ENCODE peak calls at places on chromosomes 7 and 10, in seven cellular contexts. X is psoas muscle, A is ascending aorta, T is AG04450, S is epithelial cell of proximal tubule, G is SK-N-SH, Q is activated B cell treated with CpG ODN at 0.5 μM for 24 hours. I is an unnamed sample.

GRCh38 chr10:16856567-16856966 is 39.3 kb upstream of the RSU1 start:
- DNase-seq in G (peak), A (no peak), T (no peak), X (no peak), Q (no peak), S (no peak), I (no peak)

GRCh38 chr7:131105803-131106680 is 221.6 kb upstream of the MKLN1 start:
- DNase-seq in Q (peak), A (peak), X (peak), T (no peak), S (no peak), G (peak), I (peak)

GRCh38 chr10:25078659-25079429 is 62.4 kb downstream of the THNSL1 start:
- DNase-seq in A (no peak), S (no peak), Q (no peak), T (no peak), X (no peak), G (no peak), I (no peak)

GRCh38 chr7:102451371-102452054 is 13.2 kb downstream of the ALKBH4 start:
- DNase-seq in S (no peak), A (no peak), T (no peak), X (no peak), G (peak), Q (no peak), I (no peak)

GRCh38 chr7:42549866-42550485 is 313.0 kb upstream of the GLI3 start:
- DNase-seq in X (no peak), S (no peak), G (no peak), Q (no peak), T (no peak), A (no peak), I (no peak)

GRCh38 chr7:39750253-39750994 is 127.1 kb downstream of the RALA start:
- DNase-seq in X (no peak), T (no peak), S (no peak), G (no peak), A (no peak), Q (no peak), I (no peak)

GRCh38 chr7:129427646-129428045 is 6.6 kb upstream of the STRIP2 start:
- DNase-seq in X (no peak), T (no peak), A (no peak), S (no peak), Q (no peak), G (no peak), I (no peak)

GRCh38 chr10:79314761-79315601 is 32.3 kb upstream of the PPIF start:
- DNase-seq in G (no peak), X (no peak), A (no peak), Q (no peak), T (no peak), S (no peak), I (no peak)

GRCh38 chr7:7108931-7109330 is 73.4 kb upstream of the C1GALT1 start:
- DNase-seq in A (no peak), S (no peak), X (no peak), T (no peak), G (no peak), Q (no peak), I (no peak)

GRCh38 chr7:30760514-30761213 is 8.7 kb downstream of the INMT start:
- DNase-seq in A (peak), Q (no peak), G (no peak), S (no peak), T (no peak), X (no peak), I (no peak)

GRCh38 chr7:129341212-129341611 is 93.0 kb upstream of the STRIP2 start:
- DNase-seq in S (no peak), T (no peak), A (no peak), G (no peak), Q (no peak), X (no peak), I (no peak)

GRCh38 chr10:86706401-86706841 is 38.1 kb downstream of the LDB3 start:
- DNase-seq in X (no peak), A (no peak), Q (no peak), G (no peak), T (no peak), S (no peak), I (no peak)

GRCh38 chr7:106128846-106129245 is 16.7 kb upstream of the SYPL1 start:
- DNase-seq in X (no peak), S (no peak), A (no peak), G (no peak), T (no peak), Q (no peak), I (no peak)
- TF ChIP-seq CTCF in X (no peak), S (no peak), A (no peak), G (no peak), T (no peak), Q (no peak), I (no peak)

DNA sequence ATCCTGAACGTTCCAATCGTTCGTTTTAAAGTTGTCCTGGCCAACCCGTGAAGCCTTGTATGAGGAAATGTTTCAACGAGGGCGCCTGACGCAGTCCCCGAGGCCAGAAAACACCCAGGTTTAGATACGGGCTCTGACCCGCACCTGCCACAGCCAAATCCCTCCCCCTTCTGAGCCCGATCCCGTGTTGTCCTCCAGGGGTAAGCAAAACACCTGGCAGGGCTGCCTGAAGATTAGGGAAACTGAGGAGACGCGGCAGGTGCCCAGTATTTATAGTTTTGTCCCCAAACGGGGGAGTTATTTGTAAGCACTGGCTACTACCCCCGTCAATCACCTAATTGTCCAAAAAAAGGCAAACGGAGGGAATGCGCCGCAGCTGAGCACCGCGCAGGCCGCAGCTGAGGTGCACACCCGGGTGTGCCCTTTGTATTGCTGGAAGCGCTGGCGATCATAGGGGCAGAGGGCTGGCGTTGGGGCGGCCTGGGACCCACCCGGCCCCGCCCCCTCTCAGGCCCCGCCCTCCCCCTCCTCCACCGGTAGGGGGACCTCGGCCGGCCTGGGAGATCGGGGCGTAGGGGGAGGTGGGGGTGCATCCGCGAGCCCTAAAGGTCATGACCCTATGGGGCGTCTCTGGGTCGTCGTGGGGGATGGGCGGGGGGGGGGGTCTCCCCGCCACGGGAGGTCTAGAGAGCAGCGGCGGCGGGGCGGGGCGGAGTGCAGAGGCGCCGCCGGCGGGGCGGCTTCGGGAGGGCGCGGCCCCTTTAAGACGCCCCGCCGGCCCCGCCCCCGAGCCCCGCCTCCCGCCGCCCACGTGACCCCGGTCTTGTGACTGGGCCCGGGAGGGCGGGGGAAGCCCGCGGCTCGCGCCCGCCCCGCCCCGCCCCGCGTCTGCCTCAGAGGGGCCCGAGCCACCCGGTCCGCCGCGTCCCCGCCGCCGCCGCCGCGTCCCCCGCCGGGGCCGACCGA is at the start of gene BRI3:
- DNase-seq in G (peak), Q (peak), S (no peak), A (peak), X (peak), T (peak), I (peak)
- TF ChIP-seq CTCF in G (no peak), Q (no peak), S (no peak), A (no peak), X (peak), T (no peak), I (no peak)

DNA sequence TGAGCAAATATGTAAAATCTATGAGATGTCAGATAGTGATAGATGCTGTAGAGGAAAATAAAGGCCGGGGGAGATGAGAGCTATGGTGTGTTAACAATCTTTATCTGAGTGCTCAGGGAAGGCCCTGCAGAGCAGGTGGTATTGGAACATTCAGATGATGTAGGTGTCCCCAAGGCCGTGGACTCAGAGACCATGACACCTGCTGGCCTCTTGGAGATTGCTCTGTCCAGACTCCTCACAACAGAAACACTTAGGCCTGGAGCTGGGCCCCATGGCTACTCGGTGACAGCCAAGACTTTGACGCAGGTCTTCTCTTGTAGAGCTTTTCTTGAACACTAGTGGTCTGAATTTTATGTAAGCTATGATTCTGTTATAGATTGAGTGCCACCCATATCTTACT is 13.3 kb downstream of the AKR1E2 start:
- DNase-seq in A (no peak), S (no peak), G (no peak), Q (no peak), T (no peak), X (no peak), I (no peak)
- TF ChIP-seq CTCF in A (no peak), S (peak), G (no peak), Q (no peak), T (no peak), X (no peak), I (no peak)

GRCh38 chr10:119611433-119611832 is 14.7 kb upstream of the TIAL1 start:
- DNase-seq in G (no peak), T (no peak), A (no peak), X (no peak), S (no peak), Q (no peak), I (no peak)

GRCh38 chr10:119608316-119609155 is 11.8 kb upstream of the TIAL1 start:
- DNase-seq in X (peak), Q (no peak), A (peak), S (no peak), T (no peak), G (peak), I (no peak)
- TF ChIP-seq CTCF in X (peak), Q (no peak), A (peak), S (peak), T (peak), G (peak), I (no peak)

I was measured in mesothelial cell of epicardium.